ENCODE peak calls at places on chromosomes 11 and 22, in five cellular contexts. N, V, M, U and Y are unnamed samples.

GRCh38 chr22:50018608-50019291 is 6.2 kb upstream of the IL17REL start:
- DNase-seq in N (no peak), V (no peak), M (no peak), U (no peak), Y (no peak)

GRCh38 chr11:102398297-102398696 is 51.3 kb downstream of the BIRC2 start:
- DNase-seq in N (no peak), V (no peak), M (no peak), U (no peak), Y (no peak)

GRCh38 chr11:45662665-45663485 is 2.5 kb downstream of the CHST1 start:
- DNase-seq in N (no peak), V (peak; percentile 84), M (no peak), U (peak; percentile 72), Y (peak; percentile 48)

GRCh38 chr11:45264839-45265515 is 21.2 kb downstream of the SYT13 start:
- DNase-seq in N (no peak), V (peak; percentile 56), M (no peak), U (peak; percentile 88), Y (no peak)

GRCh38 chr11:73800407-73800806 is 12.7 kb downstream of the MRPL48 start:
- DNase-seq in N (no peak), V (no peak), M (no peak), U (no peak), Y (no peak)

GRCh38 chr11:36699271-36699670 is 101.2 kb upstream of the RAG2 start:
- DNase-seq in N (no peak), V (no peak), M (no peak), U (no peak), Y (no peak)

GRCh38 chr11:1733716-1734351 is 16.6 kb downstream of the IFITM10 start:
- DNase-seq in N (no peak), V (no peak), M (no peak), U (no peak), Y (no peak)

GRCh38 chr11:1826552-1827094 is 8.2 kb upstream of the SYT8 start:
- DNase-seq in N (no peak), V (no peak), M (no peak), U (peak; percentile 44), Y (peak; percentile 34)

GRCh38 chr11:73367482-73368024 is 8.6 kb upstream of the RELT start:
- DNase-seq in N (no peak), V (no peak), M (no peak), U (no peak), Y (no peak)

GRCh38 chr11:77779935-77780334 is 40.6 kb downstream of the RSF1 start:
- DNase-seq in N (no peak), V (peak; percentile 30), M (no peak), U (peak; percentile 21), Y (peak; percentile 47)

GRCh38 chr11:62054484-62055121 is 69.2 kb upstream of the INCENP start:
- DNase-seq in N (no peak), V (peak; percentile 38), M (peak; percentile 87), U (peak; percentile 92), Y (peak; percentile 69)

GRCh38 chr11:18727499-18728236 is 1.7 kb upstream of the IGSF22 start:
- DNase-seq in N (no peak), V (peak; percentile 41), M (peak; percentile 35), U (peak; percentile 44), Y (peak; percentile 56)

GRCh38 chr11:66438009-66438503 is 592 bp downstream of the MRPL11 start:
- DNase-seq in N (no peak), V (no peak), M (no peak), U (no peak), Y (peak; percentile 42)

GRCh38 chr11:108886608-108887007 is 221.7 kb downstream of the DDX10 start:
- DNase-seq in N (no peak), V (peak; percentile 70), M (no peak), U (peak; percentile 28), Y (no peak)

GRCh38 chr11:76660533-76661305 is 9.8 kb downstream of the LRRC32 start:
- DNase-seq in N (no peak), V (no peak), M (no peak), U (no peak), Y (no peak)
- TF ChIP-seq POLR2A in N (no peak), V (no peak), M (no peak), U (no peak), Y (no peak)

GRCh38 chr11:68956142-68956541 is 24.6 kb downstream of the MRGPRD start:
- DNase-seq in N (no peak), V (no peak), M (no peak), U (no peak), Y (peak; percentile 64)
- TF ChIP-seq CTCF in N (peak; percentile 65), V (peak; percentile 30), M (peak; percentile 62), U (no peak), Y (peak; percentile 51)

DNA sequence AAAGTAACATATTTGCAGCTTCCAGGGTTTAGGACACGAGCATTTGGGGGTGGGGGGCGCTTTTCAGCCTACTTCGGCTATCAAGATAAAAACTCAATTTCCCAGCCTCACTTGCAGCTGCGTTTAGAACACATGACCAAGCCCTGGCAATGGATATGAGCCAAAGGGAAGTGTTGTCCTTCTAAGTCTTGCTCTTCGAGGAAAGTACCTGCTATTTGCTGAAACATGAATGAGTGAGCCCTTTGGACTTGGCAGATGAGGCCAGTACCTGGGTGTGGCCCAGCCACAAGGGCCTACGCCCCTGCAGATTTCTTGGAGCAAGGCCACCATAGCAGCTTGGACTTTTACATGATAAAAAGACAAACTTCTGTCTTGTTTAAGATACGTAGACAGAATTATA is 60.2 kb upstream of the SORL1 start:
- DNase-seq in N (no peak), V (no peak), M (no peak), U (peak; percentile 39), Y (no peak)
- TF ChIP-seq MAX in N (no peak), V (no peak), M (no peak), U (no peak), Y (no peak)

DNA sequence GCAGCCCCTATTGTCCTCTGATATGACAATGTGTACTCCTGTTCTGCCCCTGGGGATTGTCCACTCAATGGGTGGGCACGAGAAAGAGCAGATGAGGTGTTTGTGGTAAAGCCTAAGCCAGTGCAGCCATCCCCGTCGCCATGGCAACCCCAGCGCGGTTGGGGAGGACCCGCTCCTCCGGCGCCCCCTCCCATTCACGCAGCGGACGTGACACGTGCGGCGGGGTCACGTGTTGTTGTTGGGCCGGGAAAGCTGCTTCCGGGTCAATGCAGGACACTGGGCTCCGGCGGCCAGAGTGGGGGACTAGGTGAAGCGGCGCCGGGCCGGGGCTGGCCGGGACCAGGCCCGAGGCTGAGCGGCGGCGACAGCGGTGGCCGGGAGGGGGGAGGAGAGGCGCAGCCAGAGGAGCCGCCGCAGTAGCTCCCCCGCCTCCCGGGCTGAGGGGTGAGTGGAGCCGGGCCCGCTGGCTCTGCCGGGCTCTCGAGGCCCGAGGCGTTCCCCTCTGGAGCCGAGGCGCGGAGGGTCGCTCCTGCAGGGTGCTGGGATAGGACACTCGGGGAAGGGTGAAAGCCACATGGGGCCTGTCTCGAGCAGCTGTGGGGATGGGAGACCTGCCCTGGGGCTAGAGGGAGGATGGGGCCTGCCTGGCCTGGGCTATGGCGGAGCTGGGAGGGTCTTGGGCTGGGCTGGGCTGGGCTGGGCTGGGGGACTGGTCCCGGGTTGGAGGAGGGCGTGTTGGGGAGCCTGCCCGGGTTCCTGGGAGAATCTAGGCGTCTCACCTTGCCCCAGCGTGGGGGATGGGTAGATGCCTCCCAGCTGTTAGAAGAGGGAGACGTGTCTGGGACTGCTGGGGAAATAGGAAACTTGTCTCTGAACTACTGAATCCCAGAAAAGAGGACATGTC is at the start of gene TBCEL:
- DNase-seq in N (peak; percentile 66), V (peak; percentile 88), M (peak; percentile 56), U (peak; percentile 70), Y (peak; percentile 89)
- TF ChIP-seq POLR2A in N (peak; percentile 56), V (peak; percentile 65), M (peak; percentile 27), U (peak; percentile 8), Y (peak; percentile 43)

DNA sequence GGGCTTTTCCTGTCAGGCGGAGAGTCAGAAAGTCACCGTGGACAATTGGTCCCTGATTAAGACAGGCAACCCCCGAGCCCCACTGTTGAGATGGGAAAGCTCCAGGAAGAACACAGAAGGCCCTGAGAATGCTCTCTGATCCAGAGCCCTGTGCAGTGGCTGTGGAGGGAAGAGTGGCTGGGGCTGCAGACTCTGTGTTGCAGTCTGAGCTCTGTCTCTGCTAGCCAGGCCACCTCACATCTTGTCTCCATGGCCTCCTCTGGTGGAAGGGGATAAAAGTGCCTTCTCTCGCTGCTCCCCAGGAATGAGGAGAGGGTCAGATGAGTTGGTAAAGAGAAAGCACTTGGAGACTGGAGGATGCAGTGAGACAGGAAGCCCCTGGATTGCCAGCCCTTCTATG is 141.2 kb downstream of the CEP164 start:
- DNase-seq in N (no peak), V (no peak), M (no peak), U (peak; percentile 7), Y (no peak)
- TF ChIP-seq CTCF in N (peak; percentile 63), V (no peak), M (peak; percentile 26), U (no peak), Y (peak; percentile 23)

GRCh38 chr11:7673724-7674434 is 579 bp upstream of the CYB5R2 start:
- DNase-seq in N (no peak), V (no peak), M (peak; percentile 29), U (no peak), Y (no peak)
- TF ChIP-seq MAX in N (peak; percentile 68), V (no peak), M (peak; percentile 51), U (no peak), Y (no peak)

GRCh38 chr11:117828641-117829368 is 4.3 kb upstream of the FXYD2 start:
- DNase-seq in N (no peak), V (peak; percentile 54), M (no peak), U (peak; percentile 29), Y (peak; percentile 90)
- TF ChIP-seq POLR2A in N (no peak), V (no peak), M (no peak), U (no peak), Y (no peak)

GRCh38 chr11:28703371-28703770 is 595.2 kb downstream of the METTL15 start:
- DNase-seq in N (no peak), V (peak; percentile 33), M (no peak), U (no peak), Y (no peak)
- TF ChIP-seq CTCF in N (no peak), V (no peak), M (no peak), U (no peak), Y (no peak)

GRCh38 chr22:47354668-47355387 is 592.4 kb downstream of the TBC1D22A start:
- DNase-seq in N (no peak), V (no peak), M (no peak), U (no peak), Y (no peak)
- TF ChIP-seq MAX in N (no peak), V (no peak), M (no peak), U (no peak), Y (no peak)

GRCh38 chr11:118921929-118922744 is 3.6 kb downstream of the BCL9L start:
- DNase-seq in N (no peak), V (peak; percentile 40), M (no peak), U (peak; percentile 91), Y (no peak)
- TF ChIP-seq POLR2A in N (no peak), V (no peak), M (no peak), U (peak; percentile 39), Y (no peak)